ENCODE peak calls at places on chromosomes 5 and 9, in ten cellular contexts. G, A, B, Y, Z, F, K, M, P and L are unnamed samples.

GRCh38 chr5:143023447-143024096 is 253.4 kb downstream of the ARHGAP26 start:
- DNase-seq in G (no peak), A (no peak), B (peak), Y (no peak), Z (no peak), F (peak), K (no peak), M (peak), P (no peak), L (no peak)

GRCh38 chr9:24293391-24293790 is 252.3 kb downstream of the IZUMO3 start:
- DNase-seq in G (no peak), A (no peak), B (no peak), Y (no peak), Z (no peak), F (no peak), K (no peak), M (no peak), P (no peak), L (no peak)

GRCh38 chr9:75488082-75488713 is 399.9 kb downstream of the OSTF1 start:
- DNase-seq in G (no peak), A (no peak), B (no peak), Y (no peak), Z (no peak), F (no peak), K (no peak), M (no peak), P (no peak), L (no peak)

GRCh38 chr5:115375922-115376321 is 79.5 kb upstream of the CCDC112 start:
- DNase-seq in G (no peak), A (no peak), B (no peak), Y (no peak), Z (no peak), F (peak), K (no peak), M (no peak), P (no peak), L (no peak)

GRCh38 chr9:127754761-127755557 is 19.9 kb upstream of the TOR2A start:
- DNase-seq in G (no peak), A (no peak), B (no peak), Y (no peak), Z (no peak), F (no peak), K (no peak), M (no peak), P (no peak), L (peak)

GRCh38 chr5:144194148-144194547 is 23.5 kb downstream of the KCTD16 start:
- DNase-seq in G (no peak), A (no peak), B (no peak), Y (no peak), Z (no peak), F (no peak), K (no peak), M (no peak), P (no peak), L (no peak)

GRCh38 chr5:180400416-180400815 is 47.3 kb upstream of the GFPT2 start:
- DNase-seq in G (no peak), A (no peak), B (no peak), Y (no peak), Z (no peak), F (no peak), K (no peak), M (no peak), P (no peak), L (no peak)

GRCh38 chr9:127195976-127196825 is 68.4 kb upstream of the GARNL3 start:
- DNase-seq in G (no peak), A (no peak), B (no peak), Y (no peak), Z (no peak), F (no peak), K (no peak), M (no peak), P (no peak), L (no peak)

GRCh38 chr5:61687371-61687770 is 355.3 kb downstream of the ZSWIM6 start:
- DNase-seq in G (no peak), A (no peak), B (no peak), Y (no peak), Z (no peak), F (no peak), K (no peak), M (no peak), P (no peak), L (no peak)

GRCh38 chr9:105046907-105047651 is 119.1 kb upstream of the ABCA1 start:
- DNase-seq in G (no peak), A (no peak), B (no peak), Y (no peak), Z (no peak), F (no peak), K (no peak), M (no peak), P (no peak), L (no peak)

GRCh38 chr5:135024956-135025729 is 8.9 kb downstream of the PITX1 start:
- DNase-seq in G (no peak), A (no peak), B (no peak), Y (no peak), Z (no peak), F (no peak), K (no peak), M (no peak), P (no peak), L (no peak)

GRCh38 chr9:71878327-71879274 is 32.4 kb downstream of the ABHD17B start:
- DNase-seq in G (no peak), A (no peak), B (no peak), Y (no peak), Z (no peak), F (no peak), K (no peak), M (no peak), P (no peak), L (no peak)

GRCh38 chr5:178196413-178196812 is 7.9 kb upstream of the HNRNPAB start:
- DNase-seq in G (no peak), A (no peak), B (no peak), Y (no peak), Z (no peak), F (no peak), K (no peak), M (no peak), P (no peak), L (no peak)

GRCh38 chr5:81235287-81236072 is 2.4 kb downstream of the CKMT2 start:
- DNase-seq in G (no peak), A (no peak), B (peak), Y (no peak), Z (no peak), F (no peak), K (no peak), M (no peak), P (no peak), L (no peak)

GRCh38 chr5:178817506-178817905 is 42.2 kb upstream of the ZNF354B start:
- DNase-seq in G (no peak), A (no peak), B (no peak), Y (no peak), Z (no peak), F (no peak), K (no peak), M (no peak), P (no peak), L (no peak)

GRCh38 chr9:106487256-106487655 is 375.7 kb upstream of the ZNF462 start:
- DNase-seq in G (peak), A (no peak), B (no peak), Y (no peak), Z (no peak), F (no peak), K (no peak), M (no peak), P (no peak), L (no peak)

GRCh38 chr5:32115985-32116384 is 58.1 kb downstream of the GOLPH3 start:
- DNase-seq in G (no peak), A (no peak), B (peak), Y (no peak), Z (no peak), F (no peak), K (no peak), M (no peak), P (no peak), L (no peak)
- TF ChIP-seq CTCF in G (no peak), A (no peak), B (no peak), Y (no peak), Z (no peak), F (no peak), K (peak), M (no peak), P (no peak), L (no peak)

GRCh38 chr9:17742065-17742464 is 163.2 kb downstream of the SH3GL2 start:
- DNase-seq in G (no peak), A (no peak), B (no peak), Y (no peak), Z (no peak), F (no peak), K (no peak), M (no peak), P (no peak), L (no peak)
- TF ChIP-seq CTCF in G (no peak), A (no peak), B (no peak), Y (no peak), Z (peak), F (no peak), K (peak), M (no peak), P (no peak), L (peak)

GRCh38 chr5:136311999-136312398 is 53.3 kb downstream of the TRPC7 start:
- DNase-seq in G (no peak), A (no peak), B (no peak), Y (no peak), Z (no peak), F (no peak), K (no peak), M (no peak), P (no peak), L (no peak)

GRCh38 chr5:136309932-136310598 is 55.3 kb downstream of the TRPC7 start:
- DNase-seq in G (no peak), A (no peak), B (no peak), Y (no peak), Z (no peak), F (no peak), K (no peak), M (no peak), P (no peak), L (no peak)

GRCh38 chr5:136309376-136309775 is 56.0 kb downstream of the TRPC7 start:
- DNase-seq in G (no peak), A (no peak), B (no peak), Y (no peak), Z (no peak), F (no peak), K (no peak), M (no peak), P (no peak), L (no peak)

GRCh38 chr5:136314302-136314701 is 51.0 kb downstream of the TRPC7 start:
- DNase-seq in G (no peak), A (no peak), B (no peak), Y (no peak), Z (no peak), F (no peak), K (no peak), M (no peak), P (no peak), L (no peak)

GRCh38 chr5:136308396-136308795 is 56.9 kb downstream of the TRPC7 start:
- DNase-seq in G (no peak), A (no peak), B (no peak), Y (no peak), Z (no peak), F (no peak), K (no peak), M (no peak), P (no peak), L (no peak)
- TF ChIP-seq CTCF in G (no peak), A (no peak), B (no peak), Y (no peak), Z (no peak), F (no peak), K (peak), M (no peak), P (no peak), L (no peak)

DNA sequence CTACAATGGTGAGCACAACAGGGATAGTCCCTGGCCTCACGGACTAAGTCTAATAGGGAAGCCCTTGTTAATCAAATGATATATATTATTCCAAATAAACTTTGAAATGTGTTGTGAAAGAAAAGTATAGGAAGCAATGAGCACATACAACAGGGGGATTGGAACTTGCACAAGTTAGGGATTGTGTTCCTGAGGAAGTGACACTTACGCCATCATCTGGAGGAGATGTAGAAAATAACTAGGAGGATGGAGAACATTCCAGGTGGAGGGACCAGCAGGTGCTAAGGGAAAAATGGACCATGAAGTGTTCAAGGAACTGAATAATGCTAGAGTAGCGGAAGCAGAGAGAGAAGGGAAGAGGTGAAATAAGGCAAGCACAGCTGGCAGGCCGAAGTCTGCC is 18.8 kb upstream of the RPS23 start:
- DNase-seq in G (no peak), A (no peak), B (no peak), Y (no peak), Z (no peak), F (no peak), K (no peak), M (no peak), P (no peak), L (no peak)
- TF ChIP-seq CTCF in G (no peak), A (no peak), B (no peak), Y (no peak), Z (no peak), F (no peak), K (no peak), M (no peak), P (no peak), L (no peak)

DNA sequence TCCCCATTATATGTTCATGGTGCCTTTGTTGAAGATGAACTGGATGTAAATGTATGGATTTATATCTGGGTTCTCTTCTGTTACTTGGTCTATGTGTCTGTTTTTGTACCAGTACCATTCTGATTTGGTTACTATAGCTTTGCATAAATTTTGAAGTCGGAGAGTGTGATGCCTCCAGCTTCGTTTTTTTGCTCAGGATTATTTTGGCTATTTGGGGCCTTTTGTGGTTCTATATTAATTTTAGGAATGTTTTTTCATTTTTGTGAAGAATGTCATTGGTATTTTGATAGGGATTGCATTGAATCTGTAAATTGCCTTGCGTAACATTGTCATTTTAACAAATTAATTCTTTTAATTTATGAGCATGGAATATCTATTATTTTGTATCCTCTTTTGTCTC is 36.6 kb upstream of the ZNF366 start:
- DNase-seq in G (no peak), A (no peak), B (no peak), Y (no peak), Z (no peak), F (no peak), K (no peak), M (no peak), P (no peak), L (no peak)
- TF ChIP-seq CTCF in G (no peak), A (no peak), B (no peak), Y (no peak), Z (no peak), F (no peak), K (no peak), M (no peak), P (no peak), L (no peak)

DNA sequence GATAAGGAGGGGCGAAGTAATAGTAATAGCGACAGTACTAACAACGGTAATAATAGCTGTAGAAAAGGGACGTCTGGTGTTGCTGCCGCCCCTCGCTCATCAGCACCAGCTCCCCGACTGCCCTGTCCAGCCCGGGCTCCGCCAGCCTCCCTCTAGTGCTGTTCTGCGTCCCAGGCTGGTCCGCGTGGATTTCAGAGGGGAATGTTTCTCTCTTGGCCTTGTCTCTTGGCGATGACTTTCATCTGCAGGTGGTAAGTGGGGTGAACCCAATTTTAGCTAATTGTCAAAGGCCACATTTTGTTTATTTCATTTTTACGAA is 592 bp downstream of the SNCAIP start:
- DNase-seq in G (peak), A (no peak), B (no peak), Y (no peak), Z (no peak), F (peak), K (no peak), M (no peak), P (no peak), L (peak)
- TF ChIP-seq CTCF in G (no peak), A (peak), B (no peak), Y (no peak), Z (no peak), F (no peak), K (peak), M (no peak), P (no peak), L (no peak)

GRCh38 chr9:90871327-90871935 is 69.8 kb downstream of the SYK start:
- DNase-seq in G (no peak), A (no peak), B (no peak), Y (no peak), Z (no peak), F (no peak), K (no peak), M (no peak), P (no peak), L (no peak)
- TF ChIP-seq CTCF in G (no peak), A (no peak), B (no peak), Y (no peak), Z (no peak), F (no peak), K (no peak), M (no peak), P (peak), L (no peak)

GRCh38 chr9:18190671-18191374 is 283.1 kb upstream of the ADAMTSL1 start:
- DNase-seq in G (no peak), A (no peak), B (no peak), Y (no peak), Z (no peak), F (no peak), K (no peak), M (no peak), P (no peak), L (no peak)
- TF ChIP-seq CTCF in G (no peak), A (no peak), B (no peak), Y (no peak), Z (no peak), F (peak), K (peak), M (no peak), P (no peak), L (peak)

GRCh38 chr9:99224445-99224844 is 2.4 kb downstream of the SEC61B start:
- DNase-seq in G (no peak), A (no peak), B (no peak), Y (no peak), Z (no peak), F (no peak), K (no peak), M (no peak), P (no peak), L (no peak)

GRCh38 chr9:99221266-99221622 is 498 bp downstream of the ALG2 start:
- DNase-seq in G (no peak), A (no peak), B (no peak), Y (no peak), Z (no peak), F (no peak), K (no peak), M (no peak), P (no peak), L (no peak)

GRCh38 chr9:99221623-99222415 is at the start of the genes ALG2 and SEC61B:
- DNase-seq in G (peak), A (peak), B (peak), Y (peak), Z (peak), F (peak), K (peak), M (peak), P (peak), L (peak)

GRCh38 chr9:99226054-99226453 is 4.0 kb downstream of the SEC61B start:
- DNase-seq in G (no peak), A (no peak), B (no peak), Y (no peak), Z (no peak), F (no peak), K (no peak), M (no peak), P (no peak), L (no peak)

GRCh38 chr9:99222416-99223280 is 566 bp downstream of the SEC61B start:
- DNase-seq in G (no peak), A (no peak), B (no peak), Y (no peak), Z (no peak), F (no peak), K (peak), M (no peak), P (no peak), L (no peak)
- TF ChIP-seq CTCF in G (no peak), A (no peak), B (no peak), Y (no peak), Z (no peak), F (no peak), K (peak), M (no peak), P (no peak), L (no peak)

DNA sequence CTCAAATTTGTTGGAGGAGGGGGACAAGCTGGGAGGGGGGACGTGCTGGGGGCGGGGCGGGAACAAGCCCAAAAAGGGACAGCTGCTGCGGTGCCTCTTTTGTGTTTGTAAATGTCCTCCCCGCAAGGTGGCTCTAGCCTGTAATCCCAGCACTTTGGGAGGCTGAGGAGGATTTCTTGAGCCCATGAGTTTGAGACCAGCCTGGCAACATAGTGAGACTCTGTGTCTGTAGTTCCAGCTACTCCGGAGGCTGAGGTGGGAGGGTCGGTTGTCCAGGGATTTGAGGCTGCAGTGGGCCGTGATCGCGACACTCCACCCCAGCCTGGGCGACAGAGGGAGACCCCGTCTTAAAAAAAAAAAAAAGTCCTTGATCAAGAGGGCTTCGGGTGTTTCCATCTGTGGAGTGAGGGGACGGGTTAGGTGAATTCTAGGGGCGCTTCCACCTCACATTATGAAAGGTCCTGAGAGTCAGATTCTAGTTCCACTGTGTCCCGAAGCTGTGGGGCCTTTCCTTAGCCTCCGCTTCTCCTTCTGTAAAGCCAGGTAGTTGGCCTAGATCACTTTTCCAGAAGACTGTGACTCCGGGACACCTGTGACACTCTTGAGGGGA is 779 bp upstream of the CTNNA1 start:
- DNase-seq in G (no peak), A (no peak), B (no peak), Y (peak), Z (no peak), F (peak), K (no peak), M (no peak), P (peak), L (no peak)
- TF ChIP-seq CTCF in G (no peak), A (no peak), B (no peak), Y (no peak), Z (peak), F (no peak), K (no peak), M (no peak), P (no peak), L (no peak)